ENCODE peak calls at places on chromosomes 4 and X, in eight cellular contexts. One of them, this sample, is unnamed.

GRCh38 chr4:23717528-23718248 is 172.2 kb downstream of the PPARGC1A start:
- DNase-seq in A549: peak
- DNase-seq in WTC11: no peak
- DNase-seq in endothelial cell of umbilical vein: no peak
- DNase-seq in K562: peak
- DNase-seq in HepG2: peak
- DNase-seq in HCT116: no peak
- DNase-seq in SK-N-SH: peak
- DNase-seq in this sample: peak

GRCh38 chrX:132737743-132738142 is 220.7 kb downstream of the HS6ST2 start:
- DNase-seq in WTC11: no peak
- DNase-seq in A549: no peak
- DNase-seq in K562: no peak
- DNase-seq in HepG2: no peak
- DNase-seq in endothelial cell of umbilical vein: no peak
- DNase-seq in HCT116: peak
- DNase-seq in SK-N-SH: no peak
- DNase-seq in this sample: peak

GRCh38 chr4:173543266-173543665 is 13.2 kb upstream of the HAND2 start:
- DNase-seq in K562: no peak
- DNase-seq in HCT116: no peak
- DNase-seq in SK-N-SH: no peak
- DNase-seq in HepG2: no peak
- DNase-seq in endothelial cell of umbilical vein: no peak
- DNase-seq in WTC11: no peak
- DNase-seq in A549: no peak
- DNase-seq in this sample: no peak

GRCh38 chrX:137028699-137029098 is 5.1 kb downstream of the GPR101 start:
- DNase-seq in HepG2: no peak
- DNase-seq in K562: no peak
- DNase-seq in WTC11: no peak
- DNase-seq in SK-N-SH: no peak
- DNase-seq in HCT116: no peak
- DNase-seq in A549: no peak
- DNase-seq in endothelial cell of umbilical vein: no peak
- DNase-seq in this sample: no peak

GRCh38 chrX:111360839-111361238 is 51.2 kb downstream of the DCX start:
- DNase-seq in HCT116: no peak
- DNase-seq in WTC11: peak
- DNase-seq in A549: no peak
- DNase-seq in SK-N-SH: no peak
- DNase-seq in K562: no peak
- DNase-seq in endothelial cell of umbilical vein: no peak
- DNase-seq in HepG2: no peak
- DNase-seq in this sample: no peak

GRCh38 chrX:48508400-48509244 is at the start of gene PORCN:
- DNase-seq in SK-N-SH: peak
- DNase-seq in WTC11: peak
- DNase-seq in HCT116: no peak
- DNase-seq in A549: peak
- DNase-seq in endothelial cell of umbilical vein: peak
- DNase-seq in K562: peak
- DNase-seq in HepG2: peak
- DNase-seq in this sample: peak

GRCh38 chrX:113929004-113929403 is 654.9 kb upstream of the HTR2C start:
- DNase-seq in A549: peak
- DNase-seq in WTC11: peak
- DNase-seq in K562: peak
- DNase-seq in endothelial cell of umbilical vein: peak
- DNase-seq in HepG2: peak
- DNase-seq in HCT116: peak
- DNase-seq in SK-N-SH: peak
- DNase-seq in this sample: peak

GRCh38 chr4:156983366-156983765 is 11.8 kb upstream of the PDGFC start:
- DNase-seq in K562: no peak
- DNase-seq in endothelial cell of umbilical vein: peak
- DNase-seq in HepG2: no peak
- DNase-seq in A549: peak
- DNase-seq in WTC11: no peak
- DNase-seq in SK-N-SH: no peak
- DNase-seq in HCT116: no peak
- DNase-seq in this sample: no peak

GRCh38 chr4:1635452-1635851 is 48.7 kb downstream of the FAM53A start:
- DNase-seq in HCT116: no peak
- DNase-seq in K562: no peak
- DNase-seq in SK-N-SH: no peak
- DNase-seq in A549: no peak
- DNase-seq in endothelial cell of umbilical vein: no peak
- DNase-seq in WTC11: no peak
- DNase-seq in HepG2: peak
- DNase-seq in this sample: no peak

GRCh38 chrX:125132274-125132673 is 187.4 kb upstream of the TEX13C start:
- DNase-seq in HepG2: peak
- DNase-seq in WTC11: no peak
- DNase-seq in HCT116: no peak
- DNase-seq in endothelial cell of umbilical vein: no peak
- DNase-seq in K562: peak
- DNase-seq in SK-N-SH: peak
- DNase-seq in A549: peak
- DNase-seq in this sample: peak

GRCh38 chrX:80876877-80877276 is 67.2 kb upstream of the BRWD3 start:
- DNase-seq in SK-N-SH: peak
- DNase-seq in HepG2: peak
- DNase-seq in WTC11: no peak
- DNase-seq in A549: peak
- DNase-seq in endothelial cell of umbilical vein: peak
- DNase-seq in K562: peak
- DNase-seq in HCT116: peak
- DNase-seq in this sample: peak

GRCh38 chrX:134949271-134949670 is 41.5 kb upstream of the SMIM10 start:
- DNase-seq in HepG2: peak
- DNase-seq in SK-N-SH: no peak
- DNase-seq in A549: peak
- DNase-seq in WTC11: no peak
- DNase-seq in endothelial cell of umbilical vein: peak
- DNase-seq in HCT116: peak
- DNase-seq in K562: no peak
- DNase-seq in this sample: no peak

GRCh38 chrX:63657821-63658220 is 127.2 kb downstream of the ARHGEF9 start:
- DNase-seq in SK-N-SH: no peak
- DNase-seq in A549: no peak
- DNase-seq in WTC11: no peak
- DNase-seq in HCT116: peak
- DNase-seq in K562: no peak
- DNase-seq in endothelial cell of umbilical vein: no peak
- DNase-seq in HepG2: no peak
- DNase-seq in this sample: peak

GRCh38 chr4:8320386-8320750 is 50.8 kb downstream of the HTRA3 start:
- DNase-seq in SK-N-SH: no peak
- DNase-seq in K562: peak
- DNase-seq in HepG2: peak
- DNase-seq in WTC11: peak
- DNase-seq in endothelial cell of umbilical vein: no peak
- DNase-seq in HCT116: no peak
- DNase-seq in A549: no peak
- DNase-seq in this sample: peak

GRCh38 chrX:18970465-18970864 is 13.4 kb downstream of the PHKA2 start:
- DNase-seq in WTC11: no peak
- DNase-seq in HCT116: no peak
- DNase-seq in HepG2: no peak
- DNase-seq in A549: no peak
- DNase-seq in K562: no peak
- DNase-seq in SK-N-SH: no peak
- DNase-seq in endothelial cell of umbilical vein: no peak
- DNase-seq in this sample: no peak

GRCh38 chrX:18971506-18971905 is 12.4 kb downstream of the PHKA2 start:
- DNase-seq in endothelial cell of umbilical vein: no peak
- DNase-seq in A549: no peak
- DNase-seq in HepG2: no peak
- DNase-seq in HCT116: no peak
- DNase-seq in SK-N-SH: no peak
- DNase-seq in K562: no peak
- DNase-seq in WTC11: no peak
- DNase-seq in this sample: no peak

GRCh38 chrX:18974993-18975392 is 8.9 kb downstream of the PHKA2 start:
- DNase-seq in WTC11: no peak
- DNase-seq in HCT116: no peak
- DNase-seq in HepG2: no peak
- DNase-seq in SK-N-SH: no peak
- DNase-seq in K562: no peak
- DNase-seq in A549: no peak
- DNase-seq in endothelial cell of umbilical vein: no peak
- DNase-seq in this sample: no peak

DNA sequence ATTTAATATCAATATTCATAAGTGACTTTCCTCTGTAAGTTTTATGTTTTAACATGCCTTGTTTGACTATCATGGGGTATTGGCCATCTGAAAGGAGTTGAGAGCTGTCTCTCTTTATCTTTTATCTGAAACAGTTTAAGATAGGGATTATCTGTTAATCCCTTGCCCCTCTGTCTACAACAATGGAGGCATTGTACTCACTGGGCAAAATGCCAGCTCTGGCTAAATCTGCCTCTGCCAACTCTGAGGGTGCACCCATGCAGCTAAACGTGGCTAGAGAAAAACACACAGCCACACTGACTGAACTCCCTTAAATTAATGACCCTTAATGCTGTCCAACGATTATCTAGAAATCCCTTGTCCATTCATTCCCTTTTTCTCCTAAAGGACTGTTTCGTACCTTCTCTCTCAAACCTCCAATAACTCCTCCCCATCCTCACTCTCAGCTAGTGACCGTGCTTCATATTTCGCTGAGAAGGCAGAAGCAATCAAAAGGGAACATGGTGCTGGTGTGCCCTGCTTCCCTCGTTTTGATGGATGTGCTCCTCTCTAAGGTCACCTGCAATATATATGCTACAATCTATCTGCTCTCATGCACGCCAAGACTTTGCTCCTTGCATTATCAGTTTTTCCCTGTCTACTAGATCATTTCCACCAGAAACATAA is 10.3 kb downstream of the PHKA2 start:
- DNase-seq in HCT116: no peak
- DNase-seq in HepG2: peak
- DNase-seq in A549: no peak
- DNase-seq in endothelial cell of umbilical vein: no peak
- DNase-seq in WTC11: no peak
- DNase-seq in K562: no peak
- DNase-seq in SK-N-SH: no peak
- DNase-seq in this sample: no peak
- TF ChIP-seq MAX in HCT116: no peak
- TF ChIP-seq MAX in HepG2: no peak
- TF ChIP-seq MAX in A549: no peak
- TF ChIP-seq MAX in endothelial cell of umbilical vein: no peak
- TF ChIP-seq MAX in WTC11: no peak
- TF ChIP-seq MAX in K562: no peak
- TF ChIP-seq MAX in SK-N-SH: no peak
- TF ChIP-seq MAX in this sample: no peak

DNA sequence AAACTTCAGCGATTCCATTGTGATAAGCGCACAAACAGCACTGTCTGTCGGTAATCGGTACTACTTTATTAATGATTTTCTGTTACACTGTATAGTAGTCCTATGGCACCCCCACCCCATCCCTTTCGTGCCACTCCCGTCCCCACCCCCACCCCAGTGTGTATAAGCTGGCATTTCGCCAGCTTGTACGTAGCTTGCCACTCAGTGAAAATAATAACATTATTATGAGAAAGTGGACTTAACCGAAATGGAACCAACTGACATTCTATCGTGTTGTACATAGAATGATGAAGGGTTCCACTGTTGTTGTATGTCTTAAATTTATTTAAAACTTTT is 4.8 kb downstream of the MID1IP1 start:
- DNase-seq in A549: peak
- DNase-seq in endothelial cell of umbilical vein: no peak
- DNase-seq in K562: peak
- DNase-seq in WTC11: no peak
- DNase-seq in HepG2: no peak
- DNase-seq in HCT116: no peak
- DNase-seq in SK-N-SH: peak
- DNase-seq in this sample: no peak
- TF ChIP-seq MAX in A549: no peak
- TF ChIP-seq MAX in endothelial cell of umbilical vein: no peak
- TF ChIP-seq MAX in K562: no peak
- TF ChIP-seq MAX in WTC11: no peak
- TF ChIP-seq MAX in HepG2: no peak
- TF ChIP-seq MAX in HCT116: no peak
- TF ChIP-seq MAX in SK-N-SH: no peak
- TF ChIP-seq MAX in this sample: no peak

DNA sequence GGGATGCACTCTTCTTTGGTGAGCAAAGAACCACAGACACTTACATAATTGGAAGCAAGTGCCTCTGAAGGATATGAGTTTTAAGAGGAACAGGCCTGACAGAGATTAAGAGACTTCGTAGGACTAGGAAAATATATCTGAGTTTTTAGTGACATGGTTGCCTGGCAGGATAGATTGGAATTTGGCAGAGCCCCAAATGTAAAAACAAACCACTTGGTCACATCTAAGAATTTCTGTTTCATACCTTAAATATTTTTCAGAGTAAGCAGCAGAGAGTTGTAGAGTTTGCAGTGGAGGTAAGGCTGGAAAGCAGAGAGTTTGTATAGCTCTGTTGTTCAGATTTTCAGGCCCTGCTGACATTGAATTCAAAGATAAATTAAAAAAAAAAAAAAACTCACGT is 150.1 kb upstream of the MAGEB2 start:
- DNase-seq in K562: no peak
- DNase-seq in A549: no peak
- DNase-seq in HCT116: no peak
- DNase-seq in WTC11: no peak
- DNase-seq in SK-N-SH: no peak
- DNase-seq in HepG2: no peak
- DNase-seq in endothelial cell of umbilical vein: peak
- DNase-seq in this sample: no peak
- TF ChIP-seq MAX in K562: no peak
- TF ChIP-seq MAX in A549: no peak
- TF ChIP-seq MAX in HCT116: no peak
- TF ChIP-seq MAX in WTC11: no peak
- TF ChIP-seq MAX in SK-N-SH: no peak
- TF ChIP-seq MAX in HepG2: no peak
- TF ChIP-seq MAX in endothelial cell of umbilical vein: no peak
- TF ChIP-seq MAX in this sample: no peak

DNA sequence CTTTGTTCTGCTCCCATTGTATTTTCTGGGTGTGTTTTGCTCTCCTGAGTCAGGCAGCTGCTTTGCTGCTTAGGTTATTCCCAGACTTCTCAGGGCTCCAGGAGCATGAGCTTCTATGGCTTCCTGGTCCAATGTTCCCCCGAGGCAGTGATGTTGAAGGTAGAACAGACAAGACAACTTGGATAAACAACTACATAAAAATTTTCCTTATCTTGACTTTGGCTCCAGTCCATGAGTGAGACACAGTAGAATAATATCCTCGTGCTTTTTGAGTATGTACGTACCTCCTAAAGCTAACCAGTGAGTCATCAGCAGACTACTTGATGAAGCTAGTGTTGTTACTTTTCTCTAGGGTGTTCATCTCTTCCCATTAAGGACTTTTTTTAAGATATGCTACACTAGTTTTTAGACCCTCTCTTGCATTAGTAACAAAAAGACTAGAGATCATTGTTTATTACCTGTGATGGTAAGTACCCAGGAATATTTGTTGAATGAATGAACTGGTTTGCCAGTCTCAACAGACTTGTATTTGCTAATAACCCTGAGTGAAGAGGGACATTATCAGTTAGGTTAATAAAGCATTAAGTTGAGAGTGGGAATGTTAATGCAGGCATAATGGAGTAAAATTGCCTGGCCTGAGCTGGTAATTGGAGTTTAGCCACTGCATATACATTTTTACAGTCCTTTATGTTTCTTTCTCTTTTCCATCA is 131.9 kb downstream of the FHIP1A start:
- DNase-seq in HepG2: no peak
- DNase-seq in SK-N-SH: peak
- DNase-seq in A549: peak
- DNase-seq in endothelial cell of umbilical vein: peak
- DNase-seq in K562: no peak
- DNase-seq in WTC11: no peak
- DNase-seq in HCT116: peak
- DNase-seq in this sample: no peak
- TF ChIP-seq MAX in HepG2: no peak
- TF ChIP-seq MAX in SK-N-SH: no peak
- TF ChIP-seq MAX in A549: peak
- TF ChIP-seq MAX in endothelial cell of umbilical vein: no peak
- TF ChIP-seq MAX in K562: no peak
- TF ChIP-seq MAX in WTC11: no peak
- TF ChIP-seq MAX in HCT116: peak
- TF ChIP-seq MAX in this sample: no peak